ENCODE peak calls at places on chromosome 1, in ten cellular contexts. R is lung, X is progenitor cell of endocrine pancreas, Z is RWPE1, M is body of pancreas, B is heart right ventricle, E is fibroblast of the aortic adventitia, S is fibroblast of lung, A is tibial nerve, U is fibroblast of pulmonary artery. Q is an unnamed sample.

GRCh38 chr1:176778056-176778455 is 315.1 kb downstream of the PAPPA2 start:
- DNase-seq in E (no peak), S (no peak), B (no peak), R (no peak), U (no peak), M (no peak), A (no peak), X (no peak), Z (no peak), Q (no peak)

GRCh38 chr1:24438423-24438901 is 22.9 kb downstream of the NIPAL3 start:
- DNase-seq in A (no peak), B (peak), S (no peak), R (no peak), M (no peak), U (peak), Z (no peak), X (no peak), E (peak), Q (peak)

GRCh38 chr1:58874757-58875755 is 91.2 kb upstream of the JUN start:
- DNase-seq in S (peak), E (peak), A (peak), M (peak), Z (no peak), R (peak), U (peak), B (peak), X (peak), Q (peak)

GRCh38 chr1:70071597-70071996 is 133.8 kb downstream of the LRRC40 start:
- DNase-seq in A (no peak), R (no peak), U (peak), Z (no peak), X (no peak), M (no peak), S (peak), E (peak), B (no peak), Q (no peak)

GRCh38 chr1:147051136-147051535 is 113.0 kb downstream of the NBPF12 start:
- DNase-seq in R (no peak), A (no peak), B (no peak), U (no peak), Z (no peak), M (no peak), E (no peak), S (no peak), X (no peak), Q (no peak)

GRCh38 chr1:167137285-167138192 is 43.7 kb downstream of the STYXL2 start:
- DNase-seq in E (no peak), B (no peak), U (no peak), Z (no peak), X (no peak), A (no peak), S (no peak), M (no peak), R (no peak), Q (no peak)

GRCh38 chr1:115242543-115242942 is 95.5 kb downstream of the NGF start:
- DNase-seq in Z (no peak), U (no peak), S (no peak), R (no peak), E (no peak), M (no peak), A (no peak), B (no peak), X (no peak), Q (no peak)

GRCh38 chr1:200034821-200035396 is 7.4 kb downstream of the NR5A2 start:
- DNase-seq in R (no peak), B (no peak), X (no peak), A (no peak), Z (peak), E (no peak), S (peak), U (no peak), M (peak), Q (no peak)

GRCh38 chr1:1947493-1947892 is 28.4 kb upstream of the TMEM52 start:
- DNase-seq in E (no peak), U (no peak), B (no peak), R (peak), A (no peak), S (no peak), M (no peak), X (no peak), Z (no peak), Q (no peak)

GRCh38 chr1:248872752-248873408 is 14.0 kb upstream of the ZNF692 start:
- DNase-seq in B (peak), E (peak), M (peak), U (peak), Z (peak), X (peak), S (peak), A (no peak), R (peak), Q (peak)

GRCh38 chr1:74522143-74522542 is 9.7 kb upstream of the LRRC53 start:
- DNase-seq in A (no peak), Z (no peak), B (no peak), U (no peak), E (no peak), R (no peak), S (peak), M (no peak), X (no peak), Q (no peak)

GRCh38 chr1:166457700-166458099 is 290.9 kb upstream of the FAM78B start:
- DNase-seq in A (no peak), B (no peak), R (no peak), U (no peak), E (no peak), M (no peak), S (no peak), X (no peak), Z (no peak), Q (no peak)

GRCh38 chr1:91864017-91864700 is 21.8 kb downstream of the TGFBR3 start:
- DNase-seq in Z (peak), U (peak), E (peak), M (no peak), X (no peak), A (no peak), B (no peak), R (no peak), S (peak), Q (no peak)

GRCh38 chr1:114008352-114009041 is 29.2 kb downstream of the OLFML3 start:
- DNase-seq in Z (no peak), X (no peak), R (no peak), S (peak), M (no peak), U (peak), A (no peak), E (peak), B (no peak), Q (no peak)

GRCh38 chr1:84298336-84298687 is 3.2 kb upstream of the SAMD13 start:
- DNase-seq in R (peak), B (peak), U (peak), E (peak), S (peak), X (peak), M (peak), Z (peak), A (peak), Q (peak)

GRCh38 chr1:244801246-244801645 is 34.2 kb upstream of the COX20 start:
- DNase-seq in S (peak), A (no peak), Z (peak), E (peak), R (peak), U (peak), M (peak), X (no peak), B (no peak), Q (peak)

GRCh38 chr1:67749844-67750689 is 65.1 kb downstream of the GADD45A start:
- DNase-seq in E (peak), S (peak), M (peak), A (no peak), R (no peak), U (peak), B (no peak), X (no peak), Z (peak), Q (no peak)

GRCh38 chr1:67336783-67337182 is 29.1 kb downstream of the IL12RB2 start:
- DNase-seq in A (no peak), Z (no peak), S (no peak), B (no peak), M (no peak), X (no peak), E (no peak), R (no peak), U (no peak), Q (no peak)

GRCh38 chr1:221856188-221857093 is 114.6 kb upstream of the DUSP10 start:
- DNase-seq in U (peak), A (no peak), R (no peak), S (peak), M (no peak), X (no peak), Z (peak), B (no peak), E (peak), Q (no peak)

GRCh38 chr1:62691062-62691844 is 3.1 kb upstream of the DOCK7 start:
- DNase-seq in R (no peak), U (no peak), Z (no peak), M (no peak), S (no peak), E (no peak), B (no peak), A (no peak), X (no peak), Q (no peak)

GRCh38 chr1:217911908-217912307 is 280.8 kb downstream of the SPATA17 start:
- DNase-seq in U (no peak), R (no peak), B (no peak), M (no peak), A (no peak), X (no peak), E (no peak), S (no peak), Z (no peak), Q (peak)

GRCh38 chr1:181391297-181391905 is 91.9 kb upstream of the CACNA1E start:
- DNase-seq in X (no peak), A (no peak), Z (no peak), U (no peak), R (no peak), B (no peak), M (no peak), E (no peak), S (no peak), Q (no peak)

GRCh38 chr1:177912991-177913390 is 56.9 kb downstream of the SEC16B start:
- DNase-seq in S (peak), A (no peak), U (no peak), B (no peak), X (no peak), M (peak), Z (no peak), E (no peak), R (no peak), Q (no peak)

GRCh38 chr1:66542811-66543767 is 9.1 kb downstream of the SGIP1 start:
- DNase-seq in A (peak), M (peak), X (no peak), Z (no peak), R (no peak), E (peak), S (peak), B (peak), U (peak), Q (peak)

GRCh38 chr1:204560590-204560989 is 44.4 kb downstream of the MDM4 start:
- DNase-seq in A (no peak), S (peak), Z (no peak), B (no peak), M (no peak), R (no peak), U (peak), X (no peak), E (peak), Q (no peak)

GRCh38 chr1:66356605-66357004 is 177.3 kb upstream of the SGIP1 start:
- DNase-seq in R (no peak), E (no peak), B (no peak), A (no peak), Z (no peak), U (no peak), S (no peak), M (no peak), X (no peak), Q (no peak)

GRCh38 chr1:104853276-104853675 is 1103.6 kb downstream of the AMY1C start:
- DNase-seq in Z (no peak), X (no peak), B (no peak), M (no peak), A (no peak), R (no peak), S (no peak), U (no peak), E (no peak), Q (no peak)

GRCh38 chr1:161420763-161421455 is 53.2 kb upstream of the CFAP126 start:
- DNase-seq in U (no peak), B (no peak), R (no peak), X (no peak), Z (no peak), M (no peak), E (no peak), A (no peak), S (no peak), Q (peak)

GRCh38 chr1:53379662-53380002 is 51.8 kb upstream of the LRP8 start:
- DNase-seq in U (peak), E (no peak), S (no peak), Z (no peak), B (no peak), X (no peak), R (no peak), A (no peak), M (peak), Q (no peak)

GRCh38 chr1:247370786-247371732 is 39.4 kb upstream of the ZNF496 start:
- DNase-seq in S (peak), U (peak), B (no peak), A (no peak), E (no peak), Z (no peak), X (no peak), R (no peak), M (peak), Q (no peak)

GRCh38 chr1:85058781-85059180 is 10.5 kb upstream of the MCOLN3 start:
- DNase-seq in A (no peak), U (no peak), Z (no peak), E (peak), M (no peak), R (no peak), X (no peak), B (no peak), S (no peak), Q (no peak)

GRCh38 chr1:225603538-225604354 is 49.2 kb downstream of the ENAH start:
- DNase-seq in R (no peak), B (no peak), A (no peak), E (peak), Z (peak), M (peak), U (peak), X (no peak), S (peak), Q (no peak)

GRCh38 chr1:195717651-195718050 is 890.6 kb downstream of the KCNT2 start:
- DNase-seq in M (no peak), S (peak), B (no peak), U (peak), Z (peak), X (no peak), E (peak), R (no peak), A (no peak), Q (no peak)

GRCh38 chr1:11929849-11930248 is 3.6 kb upstream of the KIAA2013 start:
- DNase-seq in A (peak), Z (no peak), S (no peak), M (peak), X (no peak), E (peak), B (peak), U (peak), R (peak), Q (peak)

GRCh38 chr1:151968058-151968457 is 25.6 kb downstream of the S100A10 start:
- DNase-seq in S (peak), U (peak), B (no peak), X (no peak), R (no peak), Z (no peak), A (no peak), M (peak), E (peak), Q (peak)

GRCh38 chr1:227944931-227945890 is 2.5 kb downstream of the WNT9A start:
- DNase-seq in U (no peak), Z (no peak), B (no peak), S (no peak), X (peak), R (no peak), M (peak), E (no peak), A (no peak), Q (no peak)

GRCh38 chr1:170664283-170664827 is 424 bp downstream of the PRRX1 start:
- DNase-seq in U (no peak), X (no peak), R (no peak), E (no peak), S (no peak), M (peak), A (no peak), B (peak), Z (peak), Q (no peak)

DNA sequence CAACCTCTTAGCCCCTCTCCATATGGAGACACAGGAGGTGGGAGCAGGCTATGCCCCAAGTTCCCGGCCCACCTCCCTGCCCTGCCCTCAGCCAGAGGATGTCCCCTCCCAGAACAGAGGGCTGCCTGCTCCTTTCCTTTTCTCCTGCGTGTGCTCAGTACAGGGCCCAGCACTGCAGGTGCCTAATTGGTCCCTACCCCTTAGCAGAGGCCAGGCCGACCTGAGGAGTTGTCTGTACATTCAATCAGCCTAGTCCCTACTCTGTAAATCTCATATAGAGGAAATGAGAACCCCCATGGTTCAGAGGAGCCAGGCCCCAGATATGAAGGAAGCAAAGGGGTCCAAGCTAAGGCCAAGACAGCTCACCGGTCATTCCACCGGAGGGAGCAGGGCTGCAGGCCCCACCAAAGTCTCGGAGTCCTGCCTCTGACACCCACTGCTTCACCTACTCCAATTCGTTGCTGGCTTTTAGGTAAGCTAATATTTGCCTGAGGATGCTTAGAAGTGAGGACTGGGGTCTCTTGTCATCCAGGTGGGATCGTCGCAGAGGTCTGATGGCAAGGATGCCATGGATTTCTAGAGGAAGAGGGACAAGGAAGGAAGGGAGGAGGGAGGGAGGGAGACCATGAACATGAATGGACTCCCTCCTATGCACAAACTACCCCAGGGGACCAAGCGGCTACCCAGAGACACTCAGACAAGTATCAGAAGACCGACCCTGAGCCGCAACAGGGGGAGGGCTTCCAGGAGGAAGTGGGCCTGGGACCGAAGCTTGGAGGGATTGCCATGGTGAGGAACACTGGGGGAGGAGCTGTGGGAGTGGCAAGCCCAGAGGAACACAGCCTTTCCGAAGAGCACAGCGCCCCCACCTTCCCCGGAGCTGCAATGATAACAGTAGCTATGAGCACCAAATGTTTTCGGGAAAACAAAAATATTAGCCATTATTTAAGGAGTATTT is 30.4 kb upstream of the FOXO6 start:
- DNase-seq in R (no peak), B (no peak), S (no peak), X (no peak), A (no peak), Z (no peak), M (no peak), U (no peak), E (no peak), Q (no peak)
- TF ChIP-seq CTCF in R (no peak), B (no peak), S (no peak), X (peak), A (no peak), Z (no peak), M (no peak), U (peak), E (no peak), Q (no peak)

GRCh38 chr1:36731226-36732037 is 248.7 kb upstream of the CSF3R start:
- DNase-seq in S (no peak), E (no peak), X (no peak), M (no peak), U (no peak), A (no peak), B (no peak), Z (no peak), R (no peak), Q (no peak)
- TF ChIP-seq CTCF in S (no peak), E (no peak), X (peak), M (no peak), U (no peak), A (no peak), B (no peak), Z (no peak), R (no peak), Q (peak)

GRCh38 chr1:52127181-52128175 is 14.4 kb upstream of the ZFYVE9 start:
- DNase-seq in X (no peak), R (peak), Z (peak), M (peak), U (peak), E (peak), B (no peak), A (no peak), S (peak), Q (peak)
- TF ChIP-seq CTCF in X (peak), R (peak), Z (peak), M (peak), U (peak), E (peak), B (peak), A (peak), S (peak), Q (peak)

GRCh38 chr1:156053770-156054499 is at the start of gene UBQLN4:
- DNase-seq in M (peak), A (peak), B (peak), U (peak), Z (peak), S (peak), R (peak), E (peak), X (peak), Q (peak)
- TF ChIP-seq CTCF in M (peak), A (peak), B (peak), U (peak), Z (peak), S (peak), R (no peak), E (peak), X (peak), Q (peak)

GRCh38 chr1:207454046-207454964 is at the start of gene CR2:
- DNase-seq in A (no peak), M (peak), Z (peak), B (peak), S (peak), R (peak), U (no peak), X (peak), E (no peak), Q (peak)
- TF ChIP-seq CTCF in A (peak), M (no peak), Z (peak), B (peak), S (no peak), R (no peak), U (no peak), X (peak), E (no peak), Q (no peak)

GRCh38 chr1:30358510-30358909 is 364.9 kb downstream of the MATN1 start:
- DNase-seq in A (no peak), M (no peak), E (no peak), Z (no peak), R (no peak), X (no peak), B (no peak), U (no peak), S (no peak), Q (no peak)
- TF ChIP-seq CTCF in A (no peak), M (no peak), E (no peak), Z (no peak), R (no peak), X (no peak), B (no peak), U (no peak), S (no peak), Q (no peak)

GRCh38 chr1:155167166-155168104 is 5.7 kb downstream of the KRTCAP2 start:
- DNase-seq in S (peak), U (peak), A (peak), Z (peak), E (peak), M (peak), R (peak), B (peak), X (peak), Q (peak)
- TF ChIP-seq CTCF in S (peak), U (peak), A (peak), Z (peak), E (peak), M (peak), R (peak), B (peak), X (peak), Q (peak)

DNA sequence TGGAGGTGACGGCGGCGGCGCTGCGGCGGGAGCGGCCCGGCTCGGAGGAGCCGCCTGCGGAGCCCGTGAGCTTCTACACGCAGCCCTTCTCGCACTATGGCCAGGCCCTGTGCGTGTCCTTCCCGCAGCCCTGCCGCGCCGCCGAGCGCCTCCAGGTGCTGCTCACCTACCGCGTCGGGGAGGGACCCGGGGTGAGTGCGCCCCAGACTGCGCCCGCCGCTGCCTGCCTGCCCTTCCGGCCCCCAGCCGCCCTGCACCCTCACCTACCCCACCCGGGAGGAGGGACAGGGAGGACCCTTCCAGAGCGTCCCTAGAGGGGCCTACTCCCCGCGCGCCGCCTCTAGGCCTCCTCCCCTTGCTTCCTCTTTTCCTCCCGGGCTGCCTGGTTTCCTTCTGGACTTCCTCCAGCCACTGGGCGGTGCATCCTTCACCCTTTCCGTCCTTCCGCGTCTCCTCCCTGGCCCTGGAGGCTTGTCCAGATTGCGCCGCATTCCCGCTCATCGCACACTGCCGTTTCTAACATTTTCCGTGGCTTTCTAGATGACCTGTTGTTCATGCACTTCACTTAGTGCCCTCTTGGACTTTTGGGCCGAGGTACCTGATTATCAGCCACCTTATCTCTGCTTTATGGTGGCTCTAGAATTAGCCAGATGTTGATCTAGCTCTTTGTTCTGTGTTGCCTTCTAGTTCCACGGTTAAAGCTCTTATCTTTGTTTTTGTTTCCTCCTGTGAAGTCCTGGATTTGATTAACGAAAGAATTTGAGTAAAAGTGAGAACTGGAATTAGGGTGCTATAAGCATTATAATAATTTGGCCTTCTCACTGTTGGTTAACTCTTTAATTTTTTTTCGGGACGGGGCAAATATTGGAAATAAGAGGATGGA is 716 bp downstream of the RNPEP start:
- DNase-seq in E (peak), B (peak), M (peak), A (peak), S (peak), U (peak), X (peak), Z (peak), R (peak), Q (peak)
- TF ChIP-seq CTCF in E (peak), B (no peak), M (peak), A (no peak), S (no peak), U (peak), X (no peak), Z (peak), R (no peak), Q (no peak)

Q was measured in BE2C.